ENCODE peak calls at places on chromosomes 5 and 9, in six cellular contexts. One of them, this sample, is unnamed.

GRCh38 chr5:98639258-98639657 is 134.2 kb upstream of the RGMB start:
- DNase-seq in MM.1S: no peak
- DNase-seq in pancreas: no peak
- DNase-seq in endothelial cell: no peak
- DNase-seq in WERI-Rb-1: no peak
- DNase-seq in HCT116: no peak
- DNase-seq in this sample: no peak

GRCh38 chr9:24044576-24044975 is 218.5 kb upstream of the ELAVL2 start:
- DNase-seq in WERI-Rb-1: no peak
- DNase-seq in HCT116: no peak
- DNase-seq in MM.1S: no peak
- DNase-seq in endothelial cell: no peak
- DNase-seq in pancreas: no peak
- DNase-seq in this sample: no peak

GRCh38 chr9:69200071-69200470 is 26.0 kb downstream of the TJP2 start:
- DNase-seq in MM.1S: no peak
- DNase-seq in endothelial cell: no peak
- DNase-seq in pancreas: no peak
- DNase-seq in HCT116: no peak
- DNase-seq in WERI-Rb-1: no peak
- DNase-seq in this sample: no peak

GRCh38 chr5:135053278-135053677 is 19.2 kb upstream of the PITX1 start:
- DNase-seq in pancreas: no peak
- DNase-seq in endothelial cell: no peak
- DNase-seq in WERI-Rb-1: no peak
- DNase-seq in MM.1S: peak
- DNase-seq in HCT116: no peak
- DNase-seq in this sample: peak

GRCh38 chr5:38380522-38380921 is 122.2 kb downstream of the EGFLAM start:
- DNase-seq in WERI-Rb-1: no peak
- DNase-seq in endothelial cell: no peak
- DNase-seq in pancreas: no peak
- DNase-seq in MM.1S: no peak
- DNase-seq in HCT116: no peak
- DNase-seq in this sample: no peak

GRCh38 chr5:95847261-95847592 is 24.7 kb upstream of the GLRX start:
- DNase-seq in WERI-Rb-1: no peak
- DNase-seq in HCT116: no peak
- DNase-seq in MM.1S: no peak
- DNase-seq in pancreas: no peak
- DNase-seq in endothelial cell: no peak
- DNase-seq in this sample: no peak

GRCh38 chr5:159415301-159415937 is 85.1 kb upstream of the IL12B start:
- DNase-seq in pancreas: no peak
- DNase-seq in MM.1S: no peak
- DNase-seq in HCT116: no peak
- DNase-seq in WERI-Rb-1: no peak
- DNase-seq in endothelial cell: no peak
- DNase-seq in this sample: no peak

GRCh38 chr9:128344931-128345605 is 4.7 kb downstream of the SLC27A4 start:
- DNase-seq in endothelial cell: no peak
- DNase-seq in HCT116: no peak
- DNase-seq in MM.1S: no peak
- DNase-seq in pancreas: no peak
- DNase-seq in WERI-Rb-1: no peak
- DNase-seq in this sample: no peak

GRCh38 chr5:173677125-173677672 is 60.7 kb upstream of the BOD1 start:
- DNase-seq in HCT116: no peak
- DNase-seq in WERI-Rb-1: no peak
- DNase-seq in endothelial cell: no peak
- DNase-seq in pancreas: no peak
- DNase-seq in MM.1S: no peak
- DNase-seq in this sample: no peak

GRCh38 chr9:36625006-36625600 is 52.4 kb downstream of the MELK start:
- DNase-seq in pancreas: no peak
- DNase-seq in MM.1S: no peak
- DNase-seq in endothelial cell: no peak
- DNase-seq in HCT116: peak
- DNase-seq in WERI-Rb-1: no peak
- DNase-seq in this sample: no peak

GRCh38 chr5:1799110-1799601 is 481 bp downstream of the MRPL36 start:
- DNase-seq in WERI-Rb-1: peak
- DNase-seq in MM.1S: peak
- DNase-seq in endothelial cell: peak
- DNase-seq in HCT116: no peak
- DNase-seq in pancreas: peak
- DNase-seq in this sample: peak

GRCh38 chr9:124282442-124283231 is 24.9 kb downstream of the NEK6 start:
- DNase-seq in WERI-Rb-1: no peak
- DNase-seq in HCT116: no peak
- DNase-seq in MM.1S: no peak
- DNase-seq in pancreas: no peak
- DNase-seq in endothelial cell: no peak
- DNase-seq in this sample: no peak

GRCh38 chr5:168286386-168286785 is 5.1 kb upstream of the WWC1 start:
- DNase-seq in MM.1S: no peak
- DNase-seq in endothelial cell: no peak
- DNase-seq in HCT116: no peak
- DNase-seq in pancreas: no peak
- DNase-seq in WERI-Rb-1: no peak
- DNase-seq in this sample: peak

GRCh38 chr5:141780240-141780951 is 97.8 kb downstream of the PCDH1 start:
- DNase-seq in endothelial cell: no peak
- DNase-seq in MM.1S: no peak
- DNase-seq in WERI-Rb-1: peak
- DNase-seq in HCT116: no peak
- DNase-seq in pancreas: no peak
- DNase-seq in this sample: no peak

GRCh38 chr5:132387649-132388117 is 18.2 kb downstream of the SLC22A5 start:
- DNase-seq in HCT116: peak
- DNase-seq in WERI-Rb-1: no peak
- DNase-seq in pancreas: no peak
- DNase-seq in MM.1S: no peak
- DNase-seq in endothelial cell: no peak
- DNase-seq in this sample: no peak

GRCh38 chr9:113966394-113966793 is 90.3 kb downstream of the ZNF618 start:
- DNase-seq in WERI-Rb-1: no peak
- DNase-seq in endothelial cell: no peak
- DNase-seq in MM.1S: no peak
- DNase-seq in HCT116: no peak
- DNase-seq in pancreas: no peak
- DNase-seq in this sample: no peak

GRCh38 chr9:112866662-112867274 is 23.9 kb downstream of the SLC46A2 start:
- DNase-seq in pancreas: no peak
- DNase-seq in HCT116: peak
- DNase-seq in endothelial cell: no peak
- DNase-seq in MM.1S: no peak
- DNase-seq in WERI-Rb-1: no peak
- DNase-seq in this sample: no peak

GRCh38 chr9:98991981-98992884 is 48.5 kb downstream of the COL15A1 start:
- DNase-seq in MM.1S: no peak
- DNase-seq in HCT116: no peak
- DNase-seq in pancreas: no peak
- DNase-seq in endothelial cell: no peak
- DNase-seq in WERI-Rb-1: no peak
- DNase-seq in this sample: no peak

GRCh38 chr9:126049088-126049487 is 277.5 kb upstream of the MVB12B start:
- DNase-seq in WERI-Rb-1: no peak
- DNase-seq in endothelial cell: peak
- DNase-seq in pancreas: no peak
- DNase-seq in HCT116: no peak
- DNase-seq in MM.1S: no peak
- DNase-seq in this sample: no peak

GRCh38 chr9:125523681-125524080 is 183.3 kb downstream of the MAPKAP1 start:
- DNase-seq in WERI-Rb-1: no peak
- DNase-seq in MM.1S: no peak
- DNase-seq in pancreas: no peak
- DNase-seq in endothelial cell: no peak
- DNase-seq in HCT116: no peak
- DNase-seq in this sample: no peak

GRCh38 chr5:16160706-16161105 is 18.9 kb downstream of the MARCHF11 start:
- DNase-seq in pancreas: no peak
- DNase-seq in endothelial cell: peak
- DNase-seq in MM.1S: peak
- DNase-seq in HCT116: peak
- DNase-seq in WERI-Rb-1: peak
- DNase-seq in this sample: peak

GRCh38 chr5:32639943-32640342 is 54.6 kb downstream of the SUB1 start:
- DNase-seq in WERI-Rb-1: no peak
- DNase-seq in MM.1S: no peak
- DNase-seq in HCT116: peak
- DNase-seq in endothelial cell: no peak
- DNase-seq in pancreas: no peak
- DNase-seq in this sample: no peak

GRCh38 chr5:158899792-158900191 is 199.9 kb downstream of the EBF1 start:
- DNase-seq in pancreas: no peak
- DNase-seq in endothelial cell: no peak
- DNase-seq in WERI-Rb-1: no peak
- DNase-seq in HCT116: no peak
- DNase-seq in MM.1S: no peak
- DNase-seq in this sample: no peak

GRCh38 chr5:71013575-71013974 is 11.6 kb downstream of the NAIP start:
- DNase-seq in MM.1S: no peak
- DNase-seq in endothelial cell: no peak
- DNase-seq in pancreas: no peak
- DNase-seq in HCT116: no peak
- DNase-seq in WERI-Rb-1: no peak
- DNase-seq in this sample: no peak

GRCh38 chr9:19615036-19615435 is 173.8 kb downstream of the SLC24A2 start:
- DNase-seq in pancreas: no peak
- DNase-seq in HCT116: no peak
- DNase-seq in MM.1S: no peak
- DNase-seq in WERI-Rb-1: no peak
- DNase-seq in endothelial cell: no peak
- DNase-seq in this sample: no peak

GRCh38 chr5:157479612-157480510 is 19.8 kb downstream of the NIPAL4 start:
- DNase-seq in pancreas: no peak
- DNase-seq in endothelial cell: no peak
- DNase-seq in MM.1S: no peak
- DNase-seq in HCT116: no peak
- DNase-seq in WERI-Rb-1: no peak
- DNase-seq in this sample: no peak

GRCh38 chr9:4678679-4679267 is 596 bp upstream of the CDC37L1 start:
- DNase-seq in HCT116: no peak
- DNase-seq in pancreas: no peak
- DNase-seq in WERI-Rb-1: no peak
- DNase-seq in endothelial cell: peak
- DNase-seq in MM.1S: peak
- DNase-seq in this sample: peak

GRCh38 chr5:141906517-141906916 is 17.2 kb upstream of the DELE1 start:
- DNase-seq in MM.1S: no peak
- DNase-seq in HCT116: no peak
- DNase-seq in pancreas: no peak
- DNase-seq in WERI-Rb-1: no peak
- DNase-seq in endothelial cell: no peak
- DNase-seq in this sample: no peak

GRCh38 chr5:38060354-38060753 is 198.0 kb upstream of the EGFLAM start:
- DNase-seq in endothelial cell: no peak
- DNase-seq in MM.1S: no peak
- DNase-seq in HCT116: no peak
- DNase-seq in WERI-Rb-1: no peak
- DNase-seq in pancreas: no peak
- DNase-seq in this sample: no peak

GRCh38 chr5:127508644-127509373 is 8.6 kb upstream of the PRRC1 start:
- DNase-seq in endothelial cell: no peak
- DNase-seq in WERI-Rb-1: no peak
- DNase-seq in pancreas: no peak
- DNase-seq in MM.1S: peak
- DNase-seq in HCT116: no peak
- DNase-seq in this sample: no peak

DNA sequence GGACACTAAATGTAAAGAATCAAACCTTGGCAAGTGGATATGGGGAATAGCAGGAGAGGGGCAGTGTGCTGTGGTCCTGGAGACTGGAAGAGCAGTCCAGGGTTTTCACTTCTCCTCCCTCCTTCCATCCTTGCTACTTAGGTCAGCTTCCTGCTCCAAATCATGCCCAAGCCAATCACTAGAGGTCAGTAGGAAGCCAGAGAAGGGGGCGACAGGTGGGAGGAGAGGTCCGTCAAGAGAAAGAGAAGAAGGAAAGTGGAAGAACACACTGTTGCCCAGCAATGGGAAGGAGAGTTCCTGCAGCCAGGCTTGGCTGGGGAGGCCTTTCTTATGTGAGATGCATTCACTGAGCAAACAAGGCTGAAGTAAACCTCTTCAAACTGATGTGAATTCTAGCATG is 289.6 kb downstream of the DTWD2 start:
- DNase-seq in MM.1S: no peak
- DNase-seq in endothelial cell: no peak
- DNase-seq in WERI-Rb-1: peak
- DNase-seq in HCT116: no peak
- DNase-seq in pancreas: no peak
- DNase-seq in this sample: peak
- TF ChIP-seq CTCF in MM.1S: no peak
- TF ChIP-seq CTCF in endothelial cell: no peak
- TF ChIP-seq CTCF in WERI-Rb-1: peak
- TF ChIP-seq CTCF in HCT116: no peak
- TF ChIP-seq CTCF in pancreas: no peak
- TF ChIP-seq CTCF in this sample: peak

GRCh38 chr5:85920984-85921383 is 696.8 kb upstream of the COX7C start:
- DNase-seq in WERI-Rb-1: no peak
- DNase-seq in pancreas: no peak
- DNase-seq in endothelial cell: no peak
- DNase-seq in MM.1S: no peak
- DNase-seq in HCT116: no peak
- DNase-seq in this sample: no peak

DNA sequence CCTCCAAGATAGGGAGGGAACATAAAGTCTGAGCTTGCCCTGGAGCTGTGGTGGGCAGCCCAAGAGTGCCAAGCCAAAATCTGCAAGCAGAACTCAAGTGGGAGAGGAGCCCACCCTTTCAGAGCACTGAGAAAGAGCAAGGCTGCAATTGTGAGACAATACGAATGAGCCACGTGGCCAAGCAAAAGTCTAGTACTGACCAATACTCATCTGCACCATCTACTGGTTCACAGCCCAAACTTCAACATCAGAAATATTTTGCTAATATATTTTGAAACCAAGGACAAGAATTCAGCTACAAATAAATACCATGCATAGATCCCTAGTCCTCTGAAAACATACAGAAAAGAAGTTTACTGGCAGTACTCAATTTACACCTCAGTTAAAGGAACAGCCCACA is 696.2 kb upstream of the COX7C start:
- DNase-seq in endothelial cell: no peak
- DNase-seq in HCT116: no peak
- DNase-seq in pancreas: no peak
- DNase-seq in MM.1S: peak
- DNase-seq in WERI-Rb-1: no peak
- DNase-seq in this sample: no peak
- TF ChIP-seq CTCF in endothelial cell: no peak
- TF ChIP-seq CTCF in HCT116: peak
- TF ChIP-seq CTCF in pancreas: no peak
- TF ChIP-seq CTCF in MM.1S: no peak
- TF ChIP-seq CTCF in WERI-Rb-1: peak
- TF ChIP-seq CTCF in this sample: no peak

GRCh38 chr5:140366770-140367630 is 7.0 kb downstream of the SLC4A9 start:
- DNase-seq in pancreas: no peak
- DNase-seq in HCT116: no peak
- DNase-seq in endothelial cell: no peak
- DNase-seq in MM.1S: no peak
- DNase-seq in WERI-Rb-1: no peak
- DNase-seq in this sample: no peak
- TF ChIP-seq CTCF in pancreas: no peak
- TF ChIP-seq CTCF in HCT116: peak
- TF ChIP-seq CTCF in endothelial cell: no peak
- TF ChIP-seq CTCF in MM.1S: no peak
- TF ChIP-seq CTCF in WERI-Rb-1: no peak
- TF ChIP-seq CTCF in this sample: no peak

GRCh38 chr5:103829585-103829984 is 267.0 kb upstream of the NUDT12 start:
- DNase-seq in WERI-Rb-1: peak
- DNase-seq in HCT116: no peak
- DNase-seq in MM.1S: no peak
- DNase-seq in endothelial cell: peak
- DNase-seq in pancreas: no peak
- DNase-seq in this sample: peak
- TF ChIP-seq CTCF in WERI-Rb-1: peak
- TF ChIP-seq CTCF in HCT116: peak
- TF ChIP-seq CTCF in MM.1S: peak
- TF ChIP-seq CTCF in endothelial cell: peak
- TF ChIP-seq CTCF in pancreas: no peak
- TF ChIP-seq CTCF in this sample: peak

This sample was measured in GM12865.